ENCODE peak calls at places on chromosomes 7 and 10, in four cellular contexts. B is H1, P is K562, O is SK-N-SH. W is an unnamed sample.

GRCh38 chr7:7857143-7857583 is 111.4 kb upstream of the GLCCI1 start:
- DNase-seq in B (no peak), P (no peak), O (no peak), W (no peak)

GRCh38 chr10:6108631-6109443 is 20.0 kb downstream of the RBM17 start:
- DNase-seq in B (peak), P (peak), O (peak), W (peak)

GRCh38 chr10:21732067-21732772 is 198.2 kb downstream of the MLLT10 start:
- DNase-seq in P (peak), B (peak), O (peak), W (peak)

GRCh38 chr7:90596745-90597526 is 815 bp downstream of the CDK14 start:
- DNase-seq in O (peak), B (no peak), P (peak), W (no peak)

GRCh38 chr10:87942884-87943527 is 79.6 kb downstream of the PTEN start:
- DNase-seq in O (no peak), P (no peak), B (no peak), W (no peak)

GRCh38 chr7:54725255-54725654 is 33.8 kb downstream of the SEC61G start:
- DNase-seq in P (peak), B (no peak), O (no peak), W (no peak)

GRCh38 chr10:127398140-127398966 is 150.8 kb upstream of the NPS start:
- DNase-seq in O (peak), B (no peak), P (no peak), W (no peak)

GRCh38 chr7:84482476-84482875 is 287.9 kb upstream of the SEMA3A start:
- DNase-seq in P (no peak), B (no peak), O (no peak), W (no peak)

GRCh38 chr10:69327463-69328345 is 49.4 kb downstream of the HK1 start:
- DNase-seq in B (no peak), P (peak), O (no peak), W (no peak)

GRCh38 chr10:20890009-20890408 is 7.1 kb downstream of the NEBL start:
- DNase-seq in P (no peak), B (no peak), O (no peak), W (no peak)

GRCh38 chr10:33137356-33138007 is 179.5 kb upstream of the ITGB1 start:
- DNase-seq in O (no peak), B (no peak), P (no peak), W (no peak)

GRCh38 chr7:11415101-11415500 is 416.9 kb downstream of the THSD7A start:
- DNase-seq in O (no peak), B (no peak), P (no peak), W (no peak)

GRCh38 chr7:65441010-65441409 is 67.4 kb downstream of the ZNF92 start:
- DNase-seq in O (no peak), B (no peak), P (no peak), W (no peak)

GRCh38 chr10:124878457-124878739 is 63.5 kb upstream of the ZRANB1 start:
- DNase-seq in B (no peak), P (no peak), O (no peak), W (no peak)

GRCh38 chr10:22893776-22894175 is 34.1 kb upstream of the ARMC3 start:
- DNase-seq in B (no peak), P (no peak), O (no peak), W (no peak)

GRCh38 chr10:29430101-29430500 is 141.2 kb downstream of the LYZL1 start:
- DNase-seq in P (no peak), O (no peak), B (no peak), W (no peak)

GRCh38 chr7:17521437-17521836 is 223.0 kb downstream of the AHR start:
- DNase-seq in P (no peak), B (no peak), O (no peak), W (no peak)

GRCh38 chr10:77537051-77537450 is 100.6 kb downstream of the KCNMA1 start:
- DNase-seq in O (no peak), P (no peak), B (no peak), W (no peak)

GRCh38 chr7:92685146-92686042 is 95.2 kb upstream of the FAM133B start:
- DNase-seq in P (no peak), B (no peak), O (no peak), W (no peak)

GRCh38 chr7:26212921-26213718 is 11.6 kb downstream of the CBX3 start:
- DNase-seq in B (no peak), P (no peak), O (no peak), W (no peak)

GRCh38 chr10:112907893-112908292 is 42.2 kb upstream of the TCF7L2 start:
- DNase-seq in P (no peak), O (no peak), B (no peak), W (no peak)
- TF ChIP-seq TEAD4 in P (no peak), O (no peak), B (no peak), W (no peak)

GRCh38 chr10:48604408-48605263 is at the start of gene ARHGAP22:
- DNase-seq in B (no peak), P (peak), O (peak), W (peak)
- TF ChIP-seq TEAD4 in B (no peak), P (no peak), O (no peak), W (no peak)

GRCh38 chr7:112262804-112263203 is 56.3 kb downstream of the ZNF277 start:
- DNase-seq in O (no peak), B (no peak), P (no peak), W (no peak)

GRCh38 chr7:112266141-112266540 is 59.6 kb downstream of the ZNF277 start:
- DNase-seq in O (no peak), P (no peak), B (no peak), W (no peak)

GRCh38 chr7:112266595-112267270 is 60.2 kb downstream of the ZNF277 start:
- DNase-seq in P (no peak), O (no peak), B (no peak), W (no peak)

GRCh38 chr7:112260941-112261340 is 54.4 kb downstream of the ZNF277 start:
- DNase-seq in B (no peak), P (no peak), O (no peak), W (no peak)

GRCh38 chr7:112263519-112263918 is 57.0 kb downstream of the ZNF277 start:
- DNase-seq in B (no peak), O (no peak), P (no peak), W (no peak)
- TF ChIP-seq TEAD4 in B (no peak), O (no peak), P (no peak), W (no peak)

DNA sequence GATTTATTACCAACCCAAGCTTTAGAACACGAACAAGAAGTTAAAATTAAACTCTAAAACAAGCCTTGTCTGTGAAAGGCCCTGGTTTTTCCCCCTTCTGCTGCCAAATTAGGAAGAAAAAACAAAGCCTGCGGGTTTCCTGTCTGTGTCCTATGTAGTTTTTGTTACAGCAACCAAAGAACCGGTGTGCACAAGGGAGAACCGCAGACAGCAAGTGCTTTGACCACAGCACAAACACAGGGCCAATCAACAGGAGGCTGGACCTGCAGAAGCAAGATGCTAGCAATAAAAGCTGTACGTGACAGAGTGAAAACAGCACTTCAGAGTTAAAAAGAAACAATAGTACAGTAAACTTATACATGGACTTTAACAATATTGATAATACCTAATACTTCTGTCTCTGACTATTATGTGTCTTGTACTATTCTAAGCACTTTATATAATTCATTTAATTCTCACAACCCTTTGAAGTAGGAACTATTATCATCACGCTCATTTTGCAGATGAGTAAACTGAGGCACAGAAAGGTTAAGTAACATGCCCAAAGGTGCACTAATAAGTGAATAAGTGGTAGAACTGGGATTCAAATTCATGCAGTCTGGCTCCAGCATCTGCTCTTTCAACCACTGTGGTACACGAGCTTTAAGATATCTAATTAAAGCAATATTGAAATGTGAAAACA is 66.0 kb downstream of the STK17A start:
- DNase-seq in B (no peak), O (no peak), P (no peak), W (no peak)
- TF ChIP-seq TEAD4 in B (no peak), O (no peak), P (no peak), W (no peak)

DNA sequence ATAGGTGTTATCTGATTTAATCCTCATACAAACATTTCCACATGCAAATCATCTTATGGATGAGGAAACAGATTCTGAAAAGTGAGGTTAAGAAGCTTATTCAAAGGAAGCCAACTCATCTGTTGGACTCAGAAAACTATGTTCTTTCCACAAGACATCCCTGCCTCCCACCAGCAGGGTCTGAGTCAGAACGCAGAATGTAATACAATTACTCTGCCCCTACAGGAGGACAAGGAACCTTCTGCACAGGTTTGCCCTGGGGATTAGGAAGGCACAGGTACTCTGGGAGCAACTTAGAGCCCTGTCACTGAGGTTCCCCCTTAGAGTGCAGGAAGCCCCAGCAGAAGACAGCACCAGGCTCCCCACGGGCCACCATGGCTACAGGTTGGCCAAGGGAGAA is 255.7 kb downstream of the TNS3 start:
- DNase-seq in B (no peak), O (no peak), P (no peak), W (no peak)
- TF ChIP-seq TEAD4 in B (no peak), O (no peak), P (no peak), W (no peak)

DNA sequence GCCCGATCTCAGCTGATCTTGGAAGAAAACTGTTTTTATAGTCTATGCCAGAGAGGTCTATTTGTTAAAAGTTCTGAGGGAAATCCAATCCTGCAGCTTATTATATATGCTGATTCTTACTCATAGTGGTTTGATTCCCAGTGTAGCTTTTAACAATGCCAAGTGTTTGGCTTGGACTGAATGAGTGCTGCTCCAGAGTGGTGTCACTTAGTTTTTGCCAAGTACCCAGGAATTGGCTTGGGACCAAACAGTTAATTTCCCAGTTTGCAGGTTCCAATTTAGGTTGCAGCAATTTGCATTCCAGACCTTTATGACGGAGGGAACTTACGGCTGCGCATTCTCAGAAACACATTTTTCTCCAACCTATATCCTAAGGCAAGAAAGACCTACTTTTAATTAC is 32.4 kb downstream of the NSUN6 start:
- DNase-seq in B (no peak), P (no peak), O (no peak), W (no peak)
- TF ChIP-seq TEAD4 in B (no peak), P (no peak), O (no peak), W (no peak)

DNA sequence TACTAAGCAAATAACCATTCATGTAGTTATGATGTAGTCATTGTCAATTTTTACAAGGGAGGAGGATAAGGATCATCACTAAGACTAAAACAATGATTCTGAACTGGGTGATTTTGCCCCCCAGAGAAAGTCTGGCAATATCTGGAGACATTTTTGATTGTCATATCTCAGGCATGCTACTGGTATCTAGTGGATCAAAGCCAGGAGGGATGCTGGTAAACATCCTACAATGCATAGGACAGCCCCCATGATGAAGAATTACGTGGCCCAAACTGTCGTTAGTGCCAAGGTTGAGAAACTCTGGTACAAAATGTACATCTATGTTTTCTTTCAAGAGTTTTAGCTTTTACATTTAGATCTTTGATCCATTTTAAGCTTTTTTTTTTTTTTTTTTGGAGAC is 57.3 kb downstream of the GBF1 start:
- DNase-seq in O (no peak), B (no peak), P (no peak), W (no peak)
- TF ChIP-seq TEAD4 in O (no peak), B (no peak), P (no peak), W (no peak)

DNA sequence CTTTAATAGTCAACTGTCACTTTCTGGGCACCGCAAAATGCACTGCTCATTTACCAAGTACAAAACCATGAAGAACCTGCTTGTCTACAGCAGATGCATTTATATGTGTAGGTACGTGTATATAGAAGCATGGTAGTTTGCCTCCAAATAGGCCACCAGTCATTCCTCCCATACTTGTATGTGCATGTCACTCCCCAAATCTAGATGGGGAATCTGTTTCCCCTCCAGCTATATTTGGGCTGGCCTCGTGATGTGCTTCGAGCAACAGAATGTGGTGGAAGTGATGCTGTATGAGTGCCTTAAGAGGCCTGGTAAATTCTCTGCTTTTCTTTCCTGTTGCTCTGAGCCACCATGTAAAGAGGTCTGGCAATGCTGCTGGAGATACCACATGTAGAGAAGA is 47.1 kb downstream of the PSMC2 start:
- DNase-seq in P (no peak), B (no peak), O (no peak), W (no peak)
- TF ChIP-seq TEAD4 in P (no peak), B (no peak), O (no peak), W (no peak)

GRCh38 chr10:113313048-113313611 is 239.7 kb upstream of the HABP2 start:
- DNase-seq in O (no peak), P (no peak), B (no peak), W (no peak)
- TF ChIP-seq TEAD4 in O (no peak), P (no peak), B (no peak), W (no peak)

W was measured in WTC11.